ENCODE peak calls at places on chromosomes 12 and 14, in seven cellular contexts. V, Z, A, W, K, C and U are unnamed samples.

GRCh38 chr14:93715279-93715927 is 72.9 kb downstream of the PRIMA1 start:
- DNase-seq in V (peak; percentile 49), Z (no peak), A (no peak), W (no peak), K (no peak), C (no peak), U (no peak)

GRCh38 chr12:105831372-105831771 is 307.4 kb downstream of the NUAK1 start:
- DNase-seq in V (no peak), Z (no peak), A (no peak), W (no peak), K (no peak), C (no peak), U (no peak)

GRCh38 chr12:71019282-71019831 is 98.8 kb upstream of the PTPRR start:
- DNase-seq in V (no peak), Z (no peak), A (no peak), W (no peak), K (no peak), C (no peak), U (no peak)

GRCh38 chr12:42299392-42300308 is 26.2 kb downstream of the ZCRB1 start:
- DNase-seq in V (no peak), Z (no peak), A (peak; percentile 80), W (no peak), K (no peak), C (no peak), U (no peak)

GRCh38 chr14:77369280-77369679 is 7.6 kb downstream of the TMED8 start:
- DNase-seq in V (no peak), Z (no peak), A (no peak), W (no peak), K (no peak), C (no peak), U (no peak)

GRCh38 chr12:49294086-49294803 is 702 bp upstream of the PRPH start:
- DNase-seq in V (peak; percentile 36), Z (no peak), A (no peak), W (no peak), K (no peak), C (no peak), U (no peak)

GRCh38 chr14:34496679-34497513 is 34.9 kb upstream of the SPTSSA start:
- DNase-seq in V (no peak), Z (peak; percentile 99), A (peak; percentile 100), W (peak; percentile 71), K (peak; percentile 22), C (peak; percentile 41), U (peak; percentile 69)

GRCh38 chr12:57609781-57610552 is 1.3 kb upstream of the ARHGEF25 start:
- DNase-seq in V (no peak), Z (no peak), A (no peak), W (no peak), K (no peak), C (no peak), U (no peak)

DNA sequence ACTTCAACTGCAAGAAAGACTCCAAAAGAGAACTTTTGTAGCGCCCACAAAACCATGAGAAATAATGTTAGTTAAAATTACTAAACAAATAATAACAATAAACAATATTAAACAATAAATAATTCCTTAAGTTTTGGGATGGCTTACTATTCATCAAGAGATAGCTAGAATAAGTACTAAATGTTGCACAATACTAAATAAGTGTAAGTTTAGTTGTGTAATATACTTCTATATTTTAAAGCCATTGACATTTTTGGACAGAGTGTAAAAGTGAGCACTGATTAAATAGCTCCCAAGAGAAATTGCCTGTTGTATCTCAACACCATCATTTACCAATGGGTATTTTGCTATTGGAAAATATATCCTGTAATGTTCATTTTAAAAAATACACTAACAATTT is 166.7 kb downstream of the ALG10 start:
- DNase-seq in V (no peak), Z (no peak), A (no peak), W (no peak), K (no peak), C (no peak), U (no peak)
- H3K9me3 ChIP-seq in V (no peaks in the 10 kb centered on the region), Z (no peaks in the 10 kb centered on the region), A (peaks cover 2% of the 10 kb centered on the region), W (no peaks in the 10 kb centered on the region), K (no peaks in the 10 kb centered on the region), C (no peaks in the 10 kb centered on the region), U (no peaks in the 10 kb centered on the region)

GRCh38 chr12:131896080-131896810 is 1.8 kb downstream of the ULK1 start:
- DNase-seq in V (peak; percentile 97), Z (peak; percentile 83), A (peak; percentile 89), W (peak; percentile 92), K (peak; percentile 85), C (peak; percentile 96), U (peak; percentile 90)
- TF ChIP-seq POLR2A in V (no peak), Z (peak; percentile 77), A (peak; percentile 94), W (peak; percentile 76), K (peak; percentile 90), C (no peak), U (peak; percentile 97)

GRCh38 chr12:59080101-59080500 is 159.8 kb upstream of the LRIG3 start:
- DNase-seq in V (no peak), Z (no peak), A (no peak), W (no peak), K (no peak), C (peak; percentile 37), U (no peak)
- H3K9me3 ChIP-seq in V (no peaks in the 10 kb centered on the region), Z (no peaks in the 10 kb centered on the region), A (no peaks in the 10 kb centered on the region), W (no peaks in the 10 kb centered on the region), K (no peaks in the 10 kb centered on the region), C (no peaks in the 10 kb centered on the region), U (no peaks in the 10 kb centered on the region)

GRCh38 chr12:95944108-95944704 is 1.1 kb downstream of the AMDHD1 start:
- DNase-seq in V (no peak), Z (no peak), A (no peak), W (no peak), K (no peak), C (no peak), U (no peak)

GRCh38 chr12:95942106-95942531 is 295 bp downstream of the CCDC38 start:
- DNase-seq in V (no peak), Z (peak; percentile 46), A (no peak), W (no peak), K (peak; percentile 18), C (no peak), U (no peak)

GRCh38 chr12:95943231-95943842 is at the start of gene AMDHD1:
- DNase-seq in V (peak; percentile 93), Z (peak; percentile 45), A (peak; percentile 39), W (no peak), K (peak; percentile 53), C (peak; percentile 56), U (peak; percentile 7)

GRCh38 chr12:95940514-95940913 is 1.9 kb downstream of the CCDC38 start:
- DNase-seq in V (peak; percentile 72), Z (peak; percentile 91), A (no peak), W (no peak), K (no peak), C (no peak), U (no peak)

DNA sequence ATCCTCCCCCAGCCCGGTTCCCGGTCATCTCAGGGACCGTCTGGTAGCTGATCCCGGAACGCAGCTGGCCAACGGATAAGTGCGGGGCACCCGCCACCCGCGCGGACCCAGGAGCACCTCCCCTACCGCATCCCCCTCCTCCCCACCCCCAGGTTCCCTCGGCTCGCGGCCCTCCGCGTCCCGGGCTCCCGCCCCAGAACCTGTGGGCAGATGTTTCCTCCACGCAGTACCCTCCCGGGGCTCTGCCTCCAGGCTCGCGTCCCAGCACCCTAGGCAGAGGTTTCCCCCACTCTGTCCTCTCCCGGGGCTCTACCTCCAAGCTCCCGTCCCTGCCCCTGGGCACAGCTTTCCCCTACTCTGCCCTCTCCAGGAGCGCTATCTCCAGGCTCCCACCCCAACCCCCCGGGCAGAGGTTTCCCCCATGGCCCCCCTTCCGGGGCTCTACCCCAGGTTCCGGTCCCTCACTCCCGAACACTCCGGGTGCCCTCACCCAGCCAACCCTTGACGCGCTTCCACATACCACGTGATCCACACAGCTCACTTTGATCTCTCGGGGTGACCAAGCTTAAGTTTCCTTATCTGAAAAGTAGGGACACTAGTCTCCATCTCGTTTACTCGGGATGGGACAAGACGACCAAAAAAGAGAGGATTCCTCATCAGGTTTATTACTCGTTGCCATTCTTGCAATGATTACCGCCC is at the start of gene CCDC38:
- DNase-seq in V (peak; percentile 94), Z (peak; percentile 88), A (peak; percentile 28), W (peak; percentile 65), K (peak; percentile 81), C (peak; percentile 72), U (peak; percentile 64)
- TF ChIP-seq POLR2A in V (no peak), Z (peak; percentile 57), A (no peak), W (no peak), K (no peak), C (no peak), U (no peak)

GRCh38 chr12:34373926-34374325 is 351.6 kb downstream of the ALG10 start:
- DNase-seq in V (no peak), Z (no peak), A (no peak), W (no peak), K (no peak), C (no peak), U (no peak)
- H3K9me3 ChIP-seq in V (peaks cover 100% of the 10 kb centered on the region), Z (no peaks in the 10 kb centered on the region), A (peaks cover 19% of the 10 kb centered on the region), W (peaks cover 100% of the 10 kb centered on the region), K (no peaks in the 10 kb centered on the region), C (peaks cover 98% of the 10 kb centered on the region), U (no peaks in the 10 kb centered on the region)

DNA sequence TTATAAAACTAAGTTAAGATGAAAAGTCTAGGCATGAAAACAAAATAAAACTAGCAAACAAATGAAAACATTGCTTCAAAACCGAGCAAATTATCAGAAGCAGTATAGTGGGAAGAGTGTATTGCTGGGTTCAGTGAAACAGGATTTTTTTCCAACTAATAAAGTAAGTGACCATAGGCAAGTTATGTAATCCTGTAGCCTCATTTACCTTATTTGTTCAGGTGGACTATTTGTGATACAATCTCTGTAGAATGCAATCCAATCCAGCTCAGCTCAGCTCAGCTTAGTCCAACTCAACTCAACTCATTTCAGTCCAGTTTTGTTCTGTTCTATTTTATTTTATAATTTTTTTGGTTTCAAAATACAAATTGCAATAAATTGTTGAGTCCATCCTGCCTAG is 276.7 kb upstream of the LRIG3 start:
- DNase-seq in V (no peak), Z (no peak), A (no peak), W (no peak), K (no peak), C (no peak), U (no peak)
- TF ChIP-seq POLR2A in V (no peak), Z (no peak), A (no peak), W (no peak), K (no peak), C (no peak), U (no peak)